ENCODE peak calls at places on chromosomes 11 and 22, in seven cellular contexts. W is psoas muscle, B is pancreas, A is lung, Y is WERI-Rb-1, L is sigmoid colon, O is AG04450. Z is an unnamed sample. For H3K9me3, the result is how much of the 10 kb centered on the place peaks cover.

GRCh38 chr11:117919326-117920275 is 9.6 kb downstream of the TMPRSS13 start:
- DNase-seq in O (no peak), W (no peak), Y (no peak), A (no peak), L (peak), B (no peak), Z (no peak)

GRCh38 chr11:773830-774229 is 3.5 kb downstream of the GATD1 start:
- DNase-seq in O (no peak), W (no peak), L (no peak), A (no peak), B (peak), Y (no peak), Z (no peak)

GRCh38 chr11:8252388-8252787 is 11.3 kb downstream of the LMO1 start:
- DNase-seq in A (no peak), L (peak), Y (no peak), O (no peak), B (no peak), W (peak), Z (no peak)

GRCh38 chr11:2652362-2652761 is 47.4 kb downstream of the KCNQ1OT1 start:
- DNase-seq in A (no peak), W (no peak), O (no peak), B (no peak), Y (no peak), L (no peak), Z (peak)

GRCh38 chr11:116335078-116335477 is 437.7 kb downstream of the BUD13 start:
- DNase-seq in L (no peak), B (no peak), W (no peak), Y (no peak), O (no peak), A (no peak), Z (no peak)

GRCh38 chr22:29842740-29843139 is 4.7 kb upstream of the ASCC2 start:
- DNase-seq in A (no peak), W (no peak), B (no peak), L (no peak), Y (no peak), O (peak), Z (no peak)

GRCh38 chr22:47168900-47169800 is 406.7 kb downstream of the TBC1D22A start:
- DNase-seq in A (no peak), Y (peak), B (peak), L (peak), O (no peak), W (peak), Z (no peak)

GRCh38 chr11:110453684-110454354 is 24.1 kb downstream of the FDX1 start:
- DNase-seq in O (no peak), L (no peak), B (no peak), A (no peak), W (no peak), Y (no peak), Z (no peak)

GRCh38 chr11:111177037-111177988 is 68.2 kb upstream of the POU2AF2 start:
- DNase-seq in L (no peak), Y (peak), W (no peak), O (no peak), A (no peak), B (no peak), Z (no peak)

GRCh38 chr11:91248199-91248807 is 976.3 kb upstream of the FAT3 start:
- DNase-seq in W (no peak), L (no peak), Y (peak), B (no peak), O (peak), A (no peak), Z (no peak)

GRCh38 chr22:36860821-36861659 is at the start of gene NCF4:
- DNase-seq in O (no peak), W (peak), L (peak), Y (no peak), A (peak), B (no peak), Z (no peak)

GRCh38 chr11:504053-504993 is 2.7 kb downstream of the RNH1 start:
- DNase-seq in A (peak), O (no peak), L (no peak), W (no peak), Y (no peak), B (peak), Z (no peak)

GRCh38 chr11:7143908-7144307 is 55.1 kb downstream of the RBMXL2 start:
- DNase-seq in B (no peak), A (no peak), W (no peak), Y (no peak), O (no peak), L (no peak), Z (no peak)

GRCh38 chr22:46500201-46500600 is 37.2 kb downstream of the CELSR1 start:
- DNase-seq in L (no peak), Y (no peak), O (no peak), W (peak), A (no peak), B (no peak), Z (no peak)

GRCh38 chr11:96072592-96072991 is 148.7 kb upstream of the MTMR2 start:
- DNase-seq in Y (no peak), A (no peak), L (no peak), B (no peak), O (no peak), W (no peak), Z (no peak)

GRCh38 chr11:116173506-116173905 is 599.3 kb downstream of the BUD13 start:
- DNase-seq in O (no peak), Y (no peak), B (no peak), A (peak), W (no peak), L (no peak), Z (peak)

GRCh38 chr11:124892131-124892530 is 5.5 kb downstream of the ROBO4 start:
- DNase-seq in A (no peak), L (no peak), B (no peak), O (no peak), W (no peak), Y (peak), Z (no peak)

GRCh38 chr11:28976801-28977145 is 868.6 kb downstream of the METTL15 start:
- DNase-seq in Y (no peak), B (no peak), A (no peak), O (no peak), W (no peak), L (no peak), Z (no peak)

GRCh38 chr11:57340228-57340627 is 2.1 kb downstream of the P2RX3 start:
- DNase-seq in L (no peak), A (no peak), O (no peak), B (no peak), Y (peak), W (peak), Z (no peak)

GRCh38 chr11:68418671-68419070 is 41.9 kb upstream of the PPP6R3 start:
- DNase-seq in B (no peak), A (no peak), O (no peak), W (no peak), Y (no peak), L (no peak), Z (no peak)

GRCh38 chr11:61071880-61072279 is 30.4 kb upstream of the CD5 start:
- DNase-seq in B (no peak), W (no peak), O (no peak), A (no peak), Y (no peak), L (no peak), Z (no peak)

GRCh38 chr11:36292311-36292722 is 3.1 kb upstream of the COMMD9 start:
- DNase-seq in A (no peak), L (no peak), B (no peak), Y (no peak), W (no peak), O (no peak), Z (no peak)

DNA sequence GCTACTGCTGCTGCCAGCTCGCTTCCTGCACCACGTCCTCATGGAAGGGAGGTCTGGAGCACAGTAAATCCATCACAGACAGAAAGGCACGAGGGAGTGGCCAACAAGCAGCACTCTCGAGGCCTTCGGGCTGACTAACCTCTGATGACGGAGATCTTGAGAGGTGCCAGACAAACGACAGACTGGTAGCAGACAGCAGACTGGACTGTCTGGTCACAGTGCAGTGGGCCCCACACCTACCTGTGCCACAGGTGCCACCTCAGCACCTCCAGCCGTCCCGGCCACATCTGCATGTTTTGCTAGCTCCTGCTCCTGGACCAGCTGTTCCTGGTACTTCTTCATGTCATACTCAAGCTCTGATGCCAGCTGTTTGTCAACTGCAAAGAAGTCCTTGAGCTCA is 64.1 kb downstream of the NCAPD3 start:
- DNase-seq in Y (no peak), B (no peak), A (no peak), L (no peak), W (no peak), O (no peak), Z (no peak)
- H3K9me3 ChIP-seq in Y (under half), B (under half), A (under half), L (under half), W (under half), O (under half), Z (under half)

DNA sequence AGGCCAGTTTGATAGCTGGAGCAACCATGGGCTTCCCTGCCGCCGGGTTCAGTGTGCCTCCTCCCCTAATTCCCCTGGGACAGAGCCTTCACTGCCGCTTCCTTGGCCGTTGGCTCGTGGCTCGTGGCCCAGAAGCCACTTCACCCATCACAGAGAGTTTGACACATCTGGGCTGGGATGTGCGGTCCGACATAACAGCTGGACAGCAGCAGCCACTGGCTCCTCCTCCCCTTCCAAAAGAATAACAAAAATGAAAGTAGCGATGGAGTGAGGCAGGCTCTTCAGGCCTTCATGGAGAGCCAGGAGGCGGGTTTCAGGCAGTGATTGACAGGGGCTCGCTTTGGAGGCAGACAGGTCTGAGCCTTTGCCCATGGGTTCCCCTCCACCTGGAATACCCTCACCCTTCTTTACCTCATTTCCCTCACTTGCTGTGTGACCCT is 8.2 kb downstream of the CREB3L1 start:
- DNase-seq in L (peak), O (no peak), A (no peak), B (no peak), Y (no peak), W (peak), Z (no peak)
- H3K4me3 ChIP-seq in L (no peak), O (peak), A (no peak), B (no peak), Y (no peak), W (no peak), Z (no peak)

GRCh38 chr11:84543367-84544159 is 1083.6 kb downstream of the DLG2 start:
- DNase-seq in O (no peak), Y (peak), A (no peak), L (no peak), B (no peak), W (no peak), Z (no peak)
- TF ChIP-seq CTCF in O (no peak), Y (no peak), A (no peak), L (no peak), B (no peak), W (no peak), Z (no peak)

DNA sequence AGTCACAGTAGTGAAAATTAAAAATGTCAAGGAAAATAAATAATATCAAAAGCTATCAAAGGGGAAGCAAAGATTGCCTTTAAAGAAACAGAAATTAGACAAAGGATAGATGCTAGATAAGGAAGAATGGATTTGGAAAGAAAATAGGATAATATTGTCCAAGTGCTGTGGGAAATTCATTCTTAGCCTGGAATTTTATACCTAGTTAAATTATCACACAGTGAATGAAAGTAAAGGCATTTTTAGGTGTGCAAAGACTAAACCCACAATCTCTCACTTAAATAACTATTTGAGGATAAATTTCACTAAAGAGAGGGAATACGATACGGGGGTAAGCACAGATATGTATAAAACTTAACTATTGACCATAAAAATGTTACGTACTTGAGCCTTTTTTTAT is 511.1 kb downstream of the TMEM135 start:
- DNase-seq in O (no peak), B (no peak), W (no peak), A (no peak), Y (no peak), L (no peak), Z (no peak)
- H3K9me3 ChIP-seq in O (under half), B (under half), W (under half), A (under half), Y (under half), L (under half), Z (under half)

GRCh38 chr22:33873666-33874065 is 46.6 kb downstream of the LARGE1 start:
- DNase-seq in Y (no peak), O (no peak), B (no peak), L (no peak), A (no peak), W (no peak), Z (no peak)

GRCh38 chr22:33874206-33874605 is 46.1 kb downstream of the LARGE1 start:
- DNase-seq in Y (no peak), A (no peak), B (no peak), W (no peak), O (no peak), L (no peak), Z (no peak)

GRCh38 chr22:33871935-33872334 is 48.3 kb downstream of the LARGE1 start:
- DNase-seq in L (no peak), O (no peak), B (no peak), A (no peak), Y (no peak), W (no peak), Z (no peak)

GRCh38 chr22:33873186-33873585 is 47.1 kb downstream of the LARGE1 start:
- DNase-seq in O (no peak), A (no peak), Y (no peak), W (peak), L (peak), B (no peak), Z (no peak)

DNA sequence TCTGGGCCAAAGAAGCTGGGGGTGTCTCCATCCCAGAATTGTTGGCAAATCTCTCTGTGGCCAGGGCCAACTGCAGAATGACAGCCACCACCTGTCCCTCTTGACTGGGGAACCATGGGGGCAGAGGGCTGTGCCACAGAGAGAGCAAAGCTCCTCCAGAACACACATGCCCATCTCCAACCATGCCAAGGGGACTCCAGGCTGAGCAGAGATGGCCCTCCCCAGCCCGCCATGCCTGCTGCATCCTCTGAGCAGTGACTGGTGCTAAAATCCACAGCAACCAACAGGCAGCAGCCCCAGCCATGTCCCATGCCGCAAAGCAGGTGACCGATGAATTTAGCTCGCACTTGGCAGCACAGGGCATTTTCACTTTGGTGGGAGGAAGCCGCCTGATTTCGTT is 45.0 kb downstream of the LARGE1 start:
- DNase-seq in O (no peak), Y (no peak), L (no peak), A (no peak), W (peak), B (no peak), Z (no peak)
- H3K4me3 ChIP-seq in O (no peak), Y (no peak), L (no peak), A (no peak), W (peak), B (no peak), Z (no peak)